ENCODE peak calls at places on chromosomes 6 and 20, in four cellular contexts. W is right lobe of liver, Q is heart left ventricle, S is kidney epithelial cell. E is an unnamed sample.

GRCh38 chr6:170122676-170123075 is 168.2 kb downstream of the DLL1 start:
- DNase-seq in W (peak; percentile 7), S (no peak), Q (no peak), E (no peak)

GRCh38 chr6:133590196-133590595 is 298.7 kb upstream of the TCF21 start:
- DNase-seq in W (no peak), S (no peak), Q (no peak), E (no peak)

GRCh38 chr6:150599199-150600002 is at the start of gene PLEKHG1:
- DNase-seq in W (peak; percentile 87), Q (peak; percentile 83), S (no peak), E (peak; percentile 89)

GRCh38 chr6:3001773-3002293 is 2.1 kb downstream of the NQO2 start:
- DNase-seq in S (no peak), W (peak; percentile 59), Q (no peak), E (no peak)

GRCh38 chr6:164035912-164036485 is 621.5 kb downstream of the QKI start:
- DNase-seq in W (no peak), Q (no peak), S (no peak), E (no peak)

GRCh38 chr20:53494753-53495152 is 98.9 kb downstream of the ZNF217 start:
- DNase-seq in Q (no peak), W (no peak), S (no peak), E (no peak)

GRCh38 chr6:109183109-109183508 is 87.8 kb downstream of the CEP57L1 start:
- DNase-seq in Q (no peak), W (no peak), S (no peak), E (no peak)

GRCh38 chr6:10682319-10682988 is 12.0 kb downstream of the C6orf52 start:
- DNase-seq in Q (no peak), S (no peak), W (no peak), E (no peak)

GRCh38 chr20:56348306-56348695 is 10.5 kb upstream of the FAM210B start:
- DNase-seq in W (peak; percentile 63), Q (no peak), S (no peak), E (no peak)

GRCh38 chr20:45890997-45891983 is at the start of the genes CTSA and NEURL2:
- DNase-seq in Q (peak; percentile 97), S (no peak), W (peak; percentile 97), E (peak; percentile 96)

GRCh38 chr6:40586369-40586768 is 795 bp downstream of the LRFN2 start:
- DNase-seq in Q (no peak), W (no peak), S (no peak), E (no peak)

GRCh38 chr20:45489083-45489531 is 19.6 kb downstream of the WFDC2 start:
- DNase-seq in S (peak; percentile 14), W (no peak), Q (no peak), E (no peak)

GRCh38 chr6:29021434-29021833 is 16.3 kb upstream of the ZNF311 start:
- DNase-seq in S (no peak), Q (no peak), W (no peak), E (no peak)
- H3K4me3 ChIP-seq in S (no peak overlapping the region), Q (no peak overlapping the region), W (no peak overlapping the region), E (no peak overlapping the region)

DNA sequence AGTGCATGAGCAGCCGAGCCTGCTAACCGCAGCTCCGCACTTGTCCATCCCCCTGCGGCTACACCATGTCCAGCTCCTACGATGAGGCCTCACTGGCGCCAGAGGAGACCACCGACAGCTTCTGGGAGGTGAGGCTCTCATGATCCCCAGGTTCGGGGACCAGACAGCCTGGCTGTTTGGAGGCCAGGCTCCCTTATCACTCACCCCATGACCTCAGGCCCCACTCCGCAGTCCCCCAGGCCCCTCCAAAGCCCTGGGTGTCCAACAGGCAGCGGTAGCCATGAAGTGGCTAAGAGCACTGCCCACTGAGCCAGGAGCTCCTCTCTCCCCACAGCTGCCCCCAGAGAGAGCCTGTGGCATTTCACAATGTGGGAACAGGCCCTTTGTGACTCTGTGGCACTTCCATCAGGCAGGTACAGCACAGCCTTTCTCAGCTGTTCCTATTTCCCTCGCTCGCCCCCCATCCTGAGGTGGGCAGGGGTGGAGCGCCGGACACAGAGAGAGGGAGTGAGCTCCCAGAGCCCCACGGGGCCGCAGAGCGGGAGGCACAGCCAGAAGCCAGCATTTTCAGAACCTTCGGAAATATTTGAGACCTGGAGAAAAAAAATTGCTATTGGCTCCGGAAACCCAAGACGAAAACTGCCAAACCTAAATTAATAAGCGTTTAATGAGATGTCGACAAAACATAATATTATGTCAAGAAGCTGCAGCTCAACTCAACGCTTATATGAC is 29.7 kb downstream of the SPDEF start:
- DNase-seq in Q (no peak), W (no peak), S (no peak), E (no peak)
- H3K4me3 ChIP-seq in Q (peak overlapping the region; percentile 52), W (peak overlapping the region; percentile 22), S (no peak overlapping the region), E (peak overlapping the region; percentile 36)

GRCh38 chr6:127969701-127970100 is 68.8 kb upstream of the THEMIS start:
- DNase-seq in W (no peak), Q (no peak), S (no peak), E (no peak)

GRCh38 chr6:127971386-127971785 is 70.5 kb upstream of the THEMIS start:
- DNase-seq in W (no peak), Q (no peak), S (no peak), E (no peak)

GRCh38 chr6:127972815-127973214 is 72.0 kb upstream of the THEMIS start:
- DNase-seq in W (no peak), Q (no peak), S (no peak), E (no peak)

GRCh38 chr6:127968394-127968793 is 67.5 kb upstream of the THEMIS start:
- DNase-seq in Q (no peak), W (no peak), S (no peak), E (no peak)

GRCh38 chr6:127971945-127972391 is 71.1 kb upstream of the THEMIS start:
- DNase-seq in Q (no peak), W (no peak), S (peak; percentile 66), E (no peak)
- H3K4me3 ChIP-seq in Q (no peak overlapping the region), W (no peak overlapping the region), S (no peak overlapping the region), E (no peak overlapping the region)

GRCh38 chr20:62788607-62789006 is 7.7 kb upstream of the MRGBP start:
- DNase-seq in S (no peak), W (no peak), Q (no peak), E (no peak)
- H3K4me3 ChIP-seq in S (no peak overlapping the region), W (no peak overlapping the region), Q (no peak overlapping the region), E (no peak overlapping the region)

E was measured in upper lobe of right lung.